ENCODE peak calls at places on chromosomes 2 and 18, in ten cellular contexts. V is GM12878, T is gastrocnemius medialis, C is left ventricle myocardium inferior, Y is cardiac fibroblast, A is tibial artery, K is H7, Q is hepatocyte, Z is NB4, E is kidney epithelial cell. D is an unnamed sample.

GRCh38 chr2:6927186-6927585 is 10.0 kb downstream of the RNF144A start:
- DNase-seq in V (no peak), T (no peak), C (no peak), Y (no peak), A (no peak), K (no peak), Q (peak), Z (no peak), E (no peak), D (no peak)

GRCh38 chr2:106816974-106817373 is 69.0 kb downstream of the ST6GAL2 start:
- DNase-seq in V (no peak), T (no peak), C (peak), Y (no peak), A (peak), K (no peak), Q (no peak), Z (no peak), E (no peak), D (no peak)

GRCh38 chr2:197628043-197628500 is 47.3 kb downstream of the RFTN2 start:
- DNase-seq in V (peak), T (no peak), C (no peak), Y (peak), A (no peak), K (no peak), Q (no peak), Z (no peak), E (no peak), D (peak)

GRCh38 chr2:105794926-105795574 is 50.3 kb downstream of the NCK2 start:
- DNase-seq in V (no peak), T (no peak), C (no peak), Y (no peak), A (no peak), K (no peak), Q (no peak), Z (no peak), E (no peak), D (no peak)

GRCh38 chr2:42568431-42569115 is at the start of gene MTA3:
- DNase-seq in V (no peak), T (no peak), C (peak), Y (peak), A (peak), K (peak), Q (peak), Z (peak), E (no peak), D (peak)

GRCh38 chr18:48475635-48476549 is 62.9 kb upstream of the CTIF start:
- DNase-seq in V (peak), T (no peak), C (no peak), Y (peak), A (peak), K (peak), Q (peak), Z (peak), E (no peak), D (peak)

GRCh38 chr2:33247325-33247724 is 229.1 kb upstream of the RASGRP3 start:
- DNase-seq in V (no peak), T (no peak), C (no peak), Y (peak), A (no peak), K (no peak), Q (no peak), Z (no peak), E (no peak), D (no peak)

GRCh38 chr2:188576657-188577056 is 285.0 kb downstream of the GULP1 start:
- DNase-seq in V (no peak), T (no peak), C (no peak), Y (no peak), A (no peak), K (no peak), Q (no peak), Z (no peak), E (no peak), D (peak)

GRCh38 chr2:172962824-172963223 is 112.8 kb upstream of the MAP3K20 start:
- DNase-seq in V (no peak), T (no peak), C (no peak), Y (peak), A (no peak), K (no peak), Q (no peak), Z (peak), E (no peak), D (no peak)

GRCh38 chr2:126325202-126325601 is 330.8 kb upstream of the GYPC start:
- DNase-seq in V (no peak), T (no peak), C (no peak), Y (no peak), A (no peak), K (no peak), Q (no peak), Z (no peak), E (no peak), D (no peak)

GRCh38 chr2:233410191-233410760 is 56.0 kb downstream of the DGKD start:
- DNase-seq in V (no peak), T (no peak), C (no peak), Y (no peak), A (peak), K (no peak), Q (no peak), Z (no peak), E (no peak), D (no peak)

GRCh38 chr2:43399515-43400245 is 173.3 kb upstream of the ZFP36L2 start:
- DNase-seq in V (no peak), T (no peak), C (no peak), Y (peak), A (no peak), K (no peak), Q (peak), Z (no peak), E (no peak), D (peak)

GRCh38 chr2:34991508-34992274 is 1363.9 kb upstream of the CRIM1 start:
- DNase-seq in V (no peak), T (no peak), C (no peak), Y (no peak), A (no peak), K (no peak), Q (no peak), Z (no peak), E (no peak), D (no peak)

GRCh38 chr2:185811580-185811979 is 73.0 kb downstream of the FSIP2 start:
- DNase-seq in V (no peak), T (no peak), C (no peak), Y (no peak), A (no peak), K (no peak), Q (no peak), Z (no peak), E (no peak), D (no peak)

GRCh38 chr18:63119647-63120046 is 199.9 kb downstream of the BCL2 start:
- DNase-seq in V (no peak), T (no peak), C (no peak), Y (peak), A (no peak), K (peak), Q (no peak), Z (peak), E (no peak), D (peak)

GRCh38 chr2:131753640-131754561 is 226.2 kb downstream of the CCDC74A start:
- DNase-seq in V (no peak), T (no peak), C (no peak), Y (no peak), A (no peak), K (no peak), Q (no peak), Z (no peak), E (no peak), D (no peak)

GRCh38 chr2:69815717-69816116 is 13.7 kb upstream of the GMCL1 start:
- DNase-seq in V (no peak), T (no peak), C (no peak), Y (no peak), A (no peak), K (peak), Q (no peak), Z (peak), E (no peak), D (no peak)

GRCh38 chr2:46555011-46555410 is 75.6 kb downstream of the TMEM247 start:
- DNase-seq in V (no peak), T (no peak), C (no peak), Y (no peak), A (no peak), K (peak), Q (no peak), Z (peak), E (no peak), D (no peak)

GRCh38 chr2:144648837-144649485 is 129.0 kb upstream of the ZEB2 start:
- DNase-seq in V (no peak), T (no peak), C (no peak), Y (no peak), A (no peak), K (peak), Q (no peak), Z (no peak), E (no peak), D (peak)

GRCh38 chr2:109275120-109276040 is 146.4 kb downstream of the SH3RF3 start:
- DNase-seq in V (no peak), T (no peak), C (no peak), Y (no peak), A (no peak), K (no peak), Q (no peak), Z (peak), E (no peak), D (peak)

GRCh38 chr18:11955299-11956029 is 25.8 kb upstream of the IMPA2 start:
- DNase-seq in V (no peak), T (no peak), C (no peak), Y (peak), A (no peak), K (no peak), Q (peak), Z (peak), E (no peak), D (peak)

GRCh38 chr2:9753665-9754531 is 89.4 kb upstream of the TAF1B start:
- DNase-seq in V (no peak), T (no peak), C (no peak), Y (no peak), A (no peak), K (no peak), Q (no peak), Z (no peak), E (no peak), D (peak)

GRCh38 chr2:120826716-120827410 is 91.2 kb downstream of the GLI2 start:
- DNase-seq in V (no peak), T (no peak), C (no peak), Y (no peak), A (peak), K (no peak), Q (no peak), Z (no peak), E (no peak), D (peak)

GRCh38 chr2:150234787-150235512 is 252.5 kb downstream of the RND3 start:
- DNase-seq in V (no peak), T (no peak), C (no peak), Y (peak), A (no peak), K (no peak), Q (no peak), Z (no peak), E (no peak), D (peak)

GRCh38 chr18:70339915-70340314 is 51.1 kb downstream of the SOCS6 start:
- DNase-seq in V (no peak), T (no peak), C (no peak), Y (no peak), A (no peak), K (no peak), Q (no peak), Z (no peak), E (no peak), D (no peak)

GRCh38 chr2:120780402-120780801 is 44.7 kb downstream of the GLI2 start:
- DNase-seq in V (no peak), T (no peak), C (no peak), Y (no peak), A (no peak), K (no peak), Q (no peak), Z (no peak), E (no peak), D (peak)

GRCh38 chr2:100893753-100894530 is 74.0 kb downstream of the NPAS2 start:
- DNase-seq in V (peak), T (no peak), C (no peak), Y (no peak), A (no peak), K (no peak), Q (no peak), Z (peak), E (no peak), D (no peak)

GRCh38 chr2:99552529-99552928 is 62.7 kb upstream of the REV1 start:
- DNase-seq in V (no peak), T (no peak), C (peak), Y (no peak), A (no peak), K (no peak), Q (no peak), Z (no peak), E (no peak), D (no peak)

GRCh38 chr2:72982219-72982618 is 64.9 kb downstream of the EMX1 start:
- DNase-seq in V (no peak), T (no peak), C (no peak), Y (no peak), A (no peak), K (no peak), Q (no peak), Z (no peak), E (no peak), D (no peak)

GRCh38 chr2:15912203-15912602 is 28.1 kb upstream of the MYCN start:
- DNase-seq in V (no peak), T (peak), C (peak), Y (peak), A (no peak), K (no peak), Q (peak), Z (no peak), E (peak), D (peak)

GRCh38 chr2:105403241-105403784 is 4.5 kb upstream of the FHL2 start:
- DNase-seq in V (no peak), T (no peak), C (no peak), Y (no peak), A (no peak), K (peak), Q (peak), Z (no peak), E (no peak), D (no peak)

GRCh38 chr18:75915941-75916640 is 488.6 kb upstream of the SMIM21 start:
- DNase-seq in V (no peak), T (no peak), C (no peak), Y (peak), A (no peak), K (peak), Q (peak), Z (no peak), E (no peak), D (no peak)

GRCh38 chr2:241555711-241556110 is 2.8 kb upstream of the BOK start:
- DNase-seq in V (no peak), T (no peak), C (no peak), Y (no peak), A (no peak), K (peak), Q (no peak), Z (no peak), E (no peak), D (no peak)

GRCh38 chr18:57767259-57768050 is 35.7 kb downstream of the ATP8B1 start:
- DNase-seq in V (no peak), T (peak), C (no peak), Y (peak), A (no peak), K (no peak), Q (no peak), Z (no peak), E (no peak), D (no peak)

GRCh38 chr2:175734679-175735078 is 267.4 kb downstream of the LNPK start:
- DNase-seq in V (no peak), T (no peak), C (no peak), Y (no peak), A (no peak), K (no peak), Q (no peak), Z (peak), E (no peak), D (no peak)

GRCh38 chr2:85611217-85611704 is 605 bp downstream of the C2orf68 start:
- DNase-seq in V (no peak), T (no peak), C (no peak), Y (no peak), A (no peak), K (no peak), Q (no peak), Z (no peak), E (no peak), D (peak)

DNA sequence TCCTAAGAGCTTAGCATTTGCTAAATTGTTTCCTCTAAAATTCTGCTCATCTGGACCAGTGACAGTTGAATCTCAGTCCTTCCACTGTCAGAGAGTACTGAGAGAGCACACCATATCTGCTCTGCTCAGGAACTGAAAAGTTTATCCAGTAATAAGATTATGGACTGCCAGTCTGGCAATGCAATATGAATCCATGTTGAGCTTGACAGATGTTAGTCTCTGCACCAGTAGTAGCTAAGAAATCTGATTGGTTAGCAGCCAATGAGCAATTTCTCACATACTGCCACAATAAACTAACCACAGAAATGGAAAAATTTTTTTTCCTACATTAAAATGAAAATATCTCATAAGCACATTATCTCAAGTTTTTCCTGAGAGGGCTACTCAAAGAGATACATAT is 2.3 kb downstream of the PRKD3 start:
- DNase-seq in V (no peak), T (no peak), C (no peak), Y (peak), A (no peak), K (no peak), Q (no peak), Z (peak), E (no peak), D (peak)
- H3K4me3 ChIP-seq in V (no peak), T (no peak), C (peak), Y (peak), A (peak), K (no peak), Q (no peak), Z (peak), E (no peak), D (peak)

GRCh38 chr2:239290618-239291504 is 110.0 kb downstream of the HDAC4 start:
- DNase-seq in V (no peak), T (peak), C (peak), Y (no peak), A (peak), K (peak), Q (no peak), Z (no peak), E (no peak), D (peak)
- H3K4me3 ChIP-seq in V (no peak), T (peak), C (no peak), Y (no peak), A (no peak), K (no peak), Q (no peak), Z (no peak), E (no peak), D (no peak)

DNA sequence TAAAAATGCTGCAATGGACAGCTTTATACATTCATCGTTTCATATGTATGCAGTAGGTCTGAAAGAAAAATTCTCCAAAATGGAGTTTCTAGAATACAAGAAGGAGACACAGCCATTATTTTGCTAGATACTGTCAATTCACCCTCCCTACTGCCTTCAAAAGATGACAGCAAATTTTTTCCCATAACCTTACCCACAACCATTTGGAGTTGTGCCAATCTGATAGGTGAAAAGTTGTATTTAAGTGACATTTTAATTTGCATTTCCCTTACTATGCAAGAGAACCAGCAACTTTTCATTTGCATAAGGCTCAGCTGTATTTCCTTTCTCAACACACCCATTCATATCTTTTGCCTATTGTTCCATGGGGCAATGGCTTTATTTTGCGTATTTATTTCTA is 31.4 kb upstream of the IL18RAP start:
- DNase-seq in V (peak), T (no peak), C (no peak), Y (no peak), A (no peak), K (no peak), Q (no peak), Z (no peak), E (no peak), D (no peak)
- H3K4me3 ChIP-seq in V (no peak), T (no peak), C (no peak), Y (no peak), A (no peak), K (no peak), Q (no peak), Z (no peak), E (no peak), D (no peak)

DNA sequence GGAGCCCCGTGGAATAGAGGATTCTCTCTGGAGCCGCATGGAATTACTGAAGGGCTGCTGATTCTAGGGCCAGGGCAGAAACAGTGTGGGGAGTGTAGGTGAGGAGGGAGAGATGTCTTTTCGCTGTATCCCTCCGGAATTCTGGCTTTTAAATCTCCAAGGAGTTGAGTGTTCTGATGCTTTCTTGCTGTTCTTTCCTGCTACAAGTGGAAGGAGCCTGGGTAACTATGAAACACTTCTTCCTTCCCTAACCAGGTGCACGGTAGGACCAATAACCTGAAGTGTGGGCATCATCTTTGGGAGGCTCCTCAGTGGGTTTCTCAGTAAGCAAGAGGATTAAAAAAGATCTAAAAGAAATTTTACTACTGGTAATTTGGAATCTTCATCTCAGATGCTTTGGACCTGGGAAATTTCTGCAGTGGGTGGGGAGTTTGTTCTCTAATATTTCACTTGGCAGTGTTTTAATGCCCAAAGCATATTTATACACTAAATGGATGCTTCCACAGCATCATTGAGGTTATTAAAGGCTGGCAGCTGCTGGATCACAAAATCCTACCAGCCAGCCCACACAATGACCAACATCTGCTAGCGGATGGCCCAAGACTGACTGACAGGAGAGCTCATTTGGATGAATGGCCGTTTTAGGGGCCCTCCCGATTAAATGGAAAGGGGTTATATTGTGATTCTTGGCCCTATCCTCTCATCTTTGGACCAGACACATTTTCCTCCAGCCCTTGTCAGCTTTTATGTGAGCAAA is 2.1 kb downstream of the EML6 start:
- DNase-seq in V (no peak), T (no peak), C (no peak), Y (no peak), A (no peak), K (no peak), Q (no peak), Z (no peak), E (no peak), D (peak)
- H3K4me3 ChIP-seq in V (no peak), T (peak), C (peak), Y (no peak), A (peak), K (peak), Q (no peak), Z (no peak), E (no peak), D (peak)

GRCh38 chr18:3610188-3610708 is 160.3 kb downstream of the TGIF1 start:
- DNase-seq in V (no peak), T (no peak), C (no peak), Y (no peak), A (no peak), K (no peak), Q (no peak), Z (no peak), E (no peak), D (no peak)

GRCh38 chr18:3610818-3611217 is 160.8 kb downstream of the TGIF1 start:
- DNase-seq in V (no peak), T (no peak), C (no peak), Y (no peak), A (no peak), K (no peak), Q (no peak), Z (no peak), E (no peak), D (no peak)

GRCh38 chr18:3608488-3608887 is 158.5 kb downstream of the TGIF1 start:
- DNase-seq in V (no peak), T (no peak), C (no peak), Y (no peak), A (no peak), K (no peak), Q (no peak), Z (no peak), E (no peak), D (no peak)

GRCh38 chr18:3612315-3612714 is 162.3 kb downstream of the TGIF1 start:
- DNase-seq in V (no peak), T (no peak), C (no peak), Y (no peak), A (no peak), K (no peak), Q (no peak), Z (no peak), E (no peak), D (peak)

GRCh38 chr18:3611313-3612038 is 161.5 kb downstream of the TGIF1 start:
- DNase-seq in V (no peak), T (no peak), C (no peak), Y (peak), A (no peak), K (no peak), Q (no peak), Z (no peak), E (no peak), D (no peak)
- H3K4me3 ChIP-seq in V (no peak), T (no peak), C (no peak), Y (no peak), A (no peak), K (no peak), Q (no peak), Z (no peak), E (no peak), D (no peak)

D was measured in osteoblast.